ENCODE peak calls at places on chromosomes 6 and 20, in five cellular contexts. N, G, P, Y and H are unnamed samples.

GRCh38 chr20:9668356-9668755 is 154.0 kb downstream of the LAMP5 start:
- DNase-seq in P (no peak), N (peak), G (no peak), Y (no peak), H (no peak)

GRCh38 chr6:32140420-32141046 is 10.4 kb upstream of the FKBPL start:
- DNase-seq in N (no peak), P (no peak), G (no peak), Y (no peak), H (no peak)

GRCh38 chr20:48197034-48197433 is 411.8 kb upstream of the SULF2 start:
- DNase-seq in P (no peak), Y (no peak), N (no peak), G (no peak), H (no peak)

GRCh38 chr6:44805239-44805849 is 417.8 kb downstream of the CDC5L start:
- DNase-seq in G (peak), Y (no peak), N (no peak), P (no peak), H (no peak)

GRCh38 chr20:37430778-37431460 is 85.0 kb downstream of the SRC start:
- DNase-seq in Y (no peak), P (no peak), N (no peak), G (no peak), H (no peak)

GRCh38 chr20:63967330-63968135 is 2.2 kb downstream of the ZNF512B start:
- DNase-seq in Y (no peak), P (no peak), G (no peak), N (no peak), H (no peak)

GRCh38 chr6:111552241-111552744 is 53.4 kb downstream of the TRAF3IP2 start:
- DNase-seq in N (peak), P (peak), G (peak), Y (peak), H (peak)

GRCh38 chr20:57258055-57258454 is 8.4 kb downstream of the BMP7 start:
- DNase-seq in N (no peak), Y (no peak), G (no peak), P (no peak), H (no peak)

GRCh38 chr20:40753472-40753871 is 64.4 kb upstream of the MAFB start:
- DNase-seq in N (no peak), P (no peak), Y (no peak), G (no peak), H (no peak)